ENCODE peak calls at places on chromosome 20, in eight cellular contexts. F is fibroblast of the aortic adventitia, R is mesenchymal stem cell, I is GM23338, Q is AG09309, L is OCI-LY7, V is sigmoid colon, U is cardiac muscle cell. P is an unnamed sample.
A peak's percentile ranks its signal among the peaks of the same experiment; 100 is the strongest.

GRCh38 chr20:15905661-15906060 is 667.6 kb downstream of the KIF16B start:
- DNase-seq in I (no peak), V (no peak), Q (no peak), U (no peak), F (no peak), R (no peak), L (no peak), P (no peak)

GRCh38 chr20:38315290-38315966 is 11.5 kb downstream of the BPI start:
- DNase-seq in I (no peak), U (peak; percentile 52), F (peak; percentile 42), L (no peak), Q (no peak), R (peak; percentile 31), V (no peak), P (no peak)

GRCh38 chr20:61442718-61443117 is 190.7 kb downstream of the CDH4 start:
- DNase-seq in V (no peak), L (no peak), Q (no peak), U (no peak), I (no peak), F (no peak), R (no peak), P (no peak)

GRCh38 chr20:59258103-59258705 is 42.2 kb upstream of the EDN3 start:
- DNase-seq in L (no peak), U (no peak), I (no peak), F (no peak), Q (no peak), V (no peak), R (no peak), P (no peak)

GRCh38 chr20:33696448-33696847 is 10.3 kb upstream of the E2F1 start:
- DNase-seq in F (no peak), U (no peak), L (no peak), R (no peak), Q (no peak), V (no peak), I (no peak), P (no peak)

GRCh38 chr20:51021067-51022025 is 1.6 kb downstream of the KCNG1 start:
- DNase-seq in F (peak; percentile 21), R (no peak), I (peak; percentile 53), V (no peak), Q (no peak), L (no peak), U (peak; percentile 43), P (no peak)

GRCh38 chr20:7155794-7156193 is 388.3 kb downstream of the BMP2 start:
- DNase-seq in V (no peak), R (no peak), Q (no peak), F (no peak), I (no peak), U (no peak), L (no peak), P (no peak)

GRCh38 chr20:58708246-58708931 is 15.8 kb downstream of the NPEPL1 start:
- DNase-seq in V (peak; percentile 60), R (no peak), I (no peak), U (no peak), F (no peak), Q (no peak), L (no peak), P (peak; percentile 72)

GRCh38 chr20:25389381-25389857 is 1.2 kb downstream of the ABHD12 start:
- DNase-seq in L (no peak), U (peak; percentile 34), Q (no peak), F (peak; percentile 45), R (peak; percentile 70), V (no peak), I (peak; percentile 33), P (no peak)

GRCh38 chr20:2865630-2866029 is 7.7 kb upstream of the PTPRA start:
- DNase-seq in U (no peak), Q (no peak), I (peak; percentile 68), F (no peak), L (peak; percentile 18), R (no peak), V (no peak), P (no peak)

GRCh38 chr20:17381701-17382100 is 149.5 kb downstream of the BFSP1 start:
- DNase-seq in R (no peak), U (no peak), L (no peak), V (no peak), F (no peak), Q (no peak), I (no peak), P (no peak)

DNA sequence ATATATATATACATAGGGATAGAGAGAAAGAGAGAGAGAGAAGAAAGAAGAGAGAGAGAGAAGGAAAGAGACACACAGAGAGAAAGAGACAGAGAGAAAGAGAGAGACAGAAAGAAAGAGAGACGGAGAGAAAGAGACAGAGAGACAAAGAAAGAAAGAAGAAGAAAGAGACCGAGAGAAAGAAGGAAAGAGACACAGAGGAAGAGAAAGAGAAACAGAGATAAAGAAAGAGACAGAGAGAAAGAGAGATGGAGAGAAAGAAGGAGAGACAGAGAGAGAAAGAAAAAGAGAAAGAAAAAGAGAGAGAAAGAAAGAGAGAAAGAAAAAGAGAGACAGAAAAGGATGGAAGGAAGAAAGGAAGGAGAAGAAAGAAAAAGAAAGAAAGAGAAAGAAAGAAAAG is 46.9 kb upstream of the TASP1 start:
- DNase-seq in V (no peak), I (no peak), R (no peak), L (no peak), Q (no peak), F (no peak), U (no peak), P (no peak)
- H3K4me3 ChIP-seq in V (no peak overlapping the region), I (no peak overlapping the region), R (no peak overlapping the region), L (no peak overlapping the region), Q (no peak overlapping the region), F (no peak overlapping the region), U (no peak overlapping the region), P (no peak overlapping the region)

GRCh38 chr20:1637755-1638154 is 17.9 kb upstream of the SIRPB1 start:
- DNase-seq in R (no peak), Q (no peak), U (no peak), V (no peak), L (no peak), I (no peak), F (no peak), P (no peak)
- H3K4me3 ChIP-seq in R (no peak overlapping the region), Q (no peak overlapping the region), U (no peak overlapping the region), V (no peak overlapping the region), L (no peak overlapping the region), I (no peak overlapping the region), F (no peak overlapping the region), P (no peak overlapping the region)

DNA sequence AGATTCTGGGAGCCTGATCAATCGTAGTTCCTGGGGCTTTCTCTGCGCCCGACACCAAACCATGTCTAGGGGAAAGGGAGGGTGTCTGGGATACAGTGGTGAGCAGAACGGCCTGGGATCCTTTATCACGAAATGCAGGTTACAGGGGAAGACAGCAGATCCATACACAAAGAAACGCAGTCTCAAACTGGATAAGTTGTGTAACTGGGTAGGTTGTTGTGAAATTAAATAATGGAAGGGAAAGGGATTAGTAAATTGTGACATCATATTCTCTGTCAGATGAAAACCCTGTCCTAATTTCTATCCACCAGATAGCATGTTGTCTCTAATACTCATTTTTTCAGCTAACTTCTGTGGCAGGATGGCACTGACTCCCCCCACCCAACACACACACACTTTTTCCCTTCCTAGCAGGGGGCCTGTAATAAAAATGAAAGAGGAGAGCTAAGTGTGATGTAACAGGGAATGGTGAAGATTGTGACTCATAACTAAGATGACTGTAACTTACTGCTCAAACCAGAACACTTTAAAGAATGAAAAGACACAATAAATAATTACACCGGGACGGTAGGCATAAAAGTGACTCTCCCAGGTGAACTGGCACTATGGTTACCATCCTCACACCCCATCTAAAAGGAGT is 758 bp upstream of the TRPC4AP start:
- DNase-seq in L (no peak), F (peak; percentile 74), U (peak; percentile 78), V (no peak), Q (peak; percentile 80), I (no peak), R (peak; percentile 85), P (no peak)
- H3K4me3 ChIP-seq in L (peak overlapping the region; percentile 100), F (peak overlapping the region; percentile 50), U (no peak overlapping the region), V (no peak overlapping the region), Q (peak overlapping the region; percentile 65), I (peak overlapping the region; percentile 87), R (peak overlapping the region; percentile 28), P (peak overlapping the region; percentile 99)

GRCh38 chr20:1185316-1185741 is 548 bp upstream of the TMEM74B start:
- DNase-seq in Q (no peak), R (peak; percentile 13), V (no peak), U (no peak), I (peak; percentile 56), F (no peak), L (no peak), P (no peak)
- H3K4me3 ChIP-seq in Q (peak overlapping the region; percentile 34), R (peak overlapping the region; percentile 57), V (no peak overlapping the region), U (peak overlapping the region; percentile 79), I (peak overlapping the region; percentile 64), F (peak overlapping the region; percentile 44), L (no peak overlapping the region), P (peak overlapping the region; percentile 50)

DNA sequence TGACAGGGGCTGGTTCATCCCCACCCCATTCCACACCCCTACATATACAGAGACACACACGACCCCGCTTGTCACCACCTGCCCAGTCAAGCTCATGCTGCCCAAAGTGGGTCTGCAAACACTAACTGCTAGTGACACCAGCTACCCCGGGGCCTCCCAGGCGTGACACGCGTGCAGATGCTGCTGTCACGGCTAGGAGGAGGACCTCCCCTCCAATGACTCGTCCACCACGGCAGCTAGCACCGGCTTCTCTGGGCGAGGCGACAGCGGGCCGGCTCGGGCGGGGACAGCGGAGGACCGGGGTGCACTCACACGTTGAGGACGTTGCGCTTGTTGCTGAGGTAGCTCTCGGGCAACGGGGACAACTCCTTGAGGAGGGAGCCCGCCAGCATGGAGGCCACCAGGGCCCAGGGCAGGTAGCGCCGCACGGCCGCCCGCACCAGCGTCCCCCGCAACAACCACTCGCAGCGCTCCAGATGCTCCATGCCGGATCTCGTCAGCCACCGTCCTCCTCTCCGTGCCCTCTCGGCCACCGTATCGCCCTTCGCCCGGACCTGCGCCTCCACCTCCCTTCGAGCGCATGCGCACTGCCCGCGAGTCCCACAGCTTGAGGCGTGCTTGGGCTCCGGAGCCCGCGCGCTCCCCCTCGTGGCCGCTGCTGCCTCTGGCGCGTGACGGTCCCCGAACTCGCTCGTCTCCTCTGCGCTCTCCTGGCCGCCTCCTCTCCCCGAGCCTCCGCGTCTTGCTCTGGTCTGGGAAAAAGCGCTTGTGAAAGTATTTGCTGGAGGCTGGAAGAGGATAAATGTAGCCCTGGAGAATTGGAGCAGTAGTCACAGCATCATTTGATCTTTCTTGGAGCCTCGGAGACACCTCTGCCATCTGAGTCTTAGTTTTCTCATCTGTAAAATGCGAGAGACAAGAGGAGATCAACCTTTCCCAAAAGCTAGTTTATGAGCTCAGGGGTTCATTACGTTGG is at the start of gene FITM2:
- DNase-seq in V (peak; percentile 99), L (peak; percentile 95), I (peak; percentile 97), R (peak; percentile 97), Q (peak; percentile 83), F (peak; percentile 96), U (peak; percentile 98), P (peak; percentile 99)
- H3K4me3 ChIP-seq in V (peak within 1 kb of the TSS; percentile 98), L (peak within 1 kb of the TSS; percentile 81), I (peak within 1 kb of the TSS; percentile 95), R (peak within 1 kb of the TSS; percentile 90), Q (peak within 1 kb of the TSS; percentile 99), F (peak within 1 kb of the TSS; percentile 98), U (peak within 1 kb of the TSS; percentile 60), P (peak within 1 kb of the TSS; percentile 75)

P was measured in esophagus muscularis mucosa.